ENCODE peak calls at places on chromosomes 4 and X, in eight cellular contexts. A is left ventricle myocardium inferior; V is A549; F is thoracic aorta; Z is CD8-positive, alpha-beta memory T cell; H is brain microvascular endothelial cell; S is naive thymus-derived CD4-positive, alpha-beta T cell; R is left lung. J is an unnamed sample.

GRCh38 chrX:10649286-10649685 is 28.9 kb upstream of the MID1 start:
- DNase-seq in A (no peak), V (no peak), F (no peak), Z (no peak), H (no peak), S (no peak), R (no peak), J (no peak)

GRCh38 chr4:40811886-40812857 is 62.4 kb downstream of the NSUN7 start:
- DNase-seq in A (no peak), V (no peak), F (no peak), Z (no peak), H (no peak), S (no peak), R (no peak), J (no peak)

GRCh38 chr4:73885570-73886230 is 16.5 kb downstream of the CXCL1 start:
- DNase-seq in A (no peak), V (peak), F (no peak), Z (no peak), H (no peak), S (no peak), R (no peak), J (no peak)

GRCh38 chrX:24153175-24153795 is 3.8 kb downstream of the ZFX start:
- DNase-seq in A (no peak), V (peak), F (no peak), Z (peak), H (no peak), S (no peak), R (no peak), J (no peak)

GRCh38 chrX:40448793-40449192 is 132.0 kb upstream of the ATP6AP2 start:
- DNase-seq in A (no peak), V (no peak), F (no peak), Z (no peak), H (no peak), S (no peak), R (no peak), J (no peak)

GRCh38 chr4:99722662-99723061 is 65.0 kb upstream of the C4orf54 start:
- DNase-seq in A (no peak), V (no peak), F (no peak), Z (no peak), H (no peak), S (no peak), R (no peak), J (no peak)

GRCh38 chr4:173418636-173419035 is 19.7 kb upstream of the SCRG1 start:
- DNase-seq in A (no peak), V (no peak), F (no peak), Z (no peak), H (no peak), S (no peak), R (no peak), J (no peak)

GRCh38 chr4:119111296-119111695 is 24.3 kb upstream of the MYOZ2 start:
- DNase-seq in A (no peak), V (no peak), F (no peak), Z (no peak), H (no peak), S (no peak), R (no peak), J (no peak)

GRCh38 chrX:69387559-69388487 is 116.3 kb upstream of the NALF2 start:
- DNase-seq in A (peak), V (peak), F (no peak), Z (peak), H (peak), S (no peak), R (peak), J (peak)

GRCh38 chr4:26197018-26197779 is 123.6 kb upstream of the RBPJ start:
- DNase-seq in A (no peak), V (peak), F (no peak), Z (peak), H (peak), S (no peak), R (no peak), J (no peak)

GRCh38 chr4:188444500-188444899 is 305.3 kb downstream of the TRIML1 start:
- DNase-seq in A (no peak), V (no peak), F (no peak), Z (no peak), H (no peak), S (no peak), R (no peak), J (no peak)
- H3K4me3 ChIP-seq in A (no peak), V (no peak), F (no peak), Z (no peak), H (no peak), S (no peak), R (no peak), J (no peak)

GRCh38 chr4:186946140-186946539 is 222.5 kb upstream of the FAT1 start:
- DNase-seq in A (no peak), V (no peak), F (no peak), Z (no peak), H (no peak), S (no peak), R (no peak), J (no peak)

GRCh38 chr4:186940476-186940875 is 216.8 kb upstream of the FAT1 start:
- DNase-seq in A (no peak), V (no peak), F (no peak), Z (no peak), H (no peak), S (no peak), R (no peak), J (no peak)

GRCh38 chr4:186943607-186943908 is 219.9 kb upstream of the FAT1 start:
- DNase-seq in A (no peak), V (no peak), F (no peak), Z (no peak), H (no peak), S (no peak), R (no peak), J (no peak)

GRCh38 chr4:186939766-186940165 is 216.1 kb upstream of the FAT1 start:
- DNase-seq in A (no peak), V (no peak), F (no peak), Z (no peak), H (no peak), S (no peak), R (no peak), J (no peak)

GRCh38 chr4:186942745-186943606 is 219.3 kb upstream of the FAT1 start:
- DNase-seq in A (no peak), V (no peak), F (no peak), Z (no peak), H (no peak), S (no peak), R (no peak), J (no peak)
- H3K27ac ChIP-seq in A (no peak), V (no peak), F (no peak), Z (no peak), H (no peak), S (no peak), R (no peak), J (no peak)

DNA sequence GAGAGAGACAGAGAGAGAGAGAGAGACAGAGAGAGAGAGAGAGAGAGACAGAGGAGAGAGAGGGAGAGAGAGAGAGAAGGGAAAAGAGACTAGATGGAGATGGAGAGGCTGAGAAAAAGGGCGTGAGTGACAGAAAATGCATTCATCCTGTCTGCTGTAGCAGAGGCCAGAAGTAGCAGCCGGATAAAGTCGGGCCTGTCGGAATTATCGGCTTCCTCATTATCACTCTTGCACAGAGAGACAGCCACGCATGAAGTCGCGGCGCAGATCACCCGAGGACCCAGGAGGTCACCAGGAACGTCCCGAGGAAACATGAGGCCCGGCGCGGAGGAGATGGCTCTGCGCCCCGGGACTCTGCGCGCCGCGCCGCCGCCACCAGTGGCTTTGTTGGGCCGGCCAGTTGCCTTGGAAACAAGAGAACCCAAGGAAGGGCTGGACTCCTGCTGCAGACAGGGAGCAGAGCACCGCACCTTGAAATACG is 603.8 kb downstream of the PACRGL start:
- DNase-seq in A (no peak), V (no peak), F (no peak), Z (no peak), H (no peak), S (no peak), R (no peak), J (no peak)
- H3K4me3 ChIP-seq in A (no peak), V (no peak), F (no peak), Z (no peak), H (peak), S (no peak), R (no peak), J (no peak)

GRCh38 chrX:47191331-47191730 is 2.3 kb upstream of the UBA1 start:
- DNase-seq in A (no peak), V (no peak), F (no peak), Z (peak), H (no peak), S (peak), R (no peak), J (peak)
- H3K27ac ChIP-seq in A (peak), V (peak), F (no peak), Z (peak), H (no peak), S (peak), R (peak), J (peak)

DNA sequence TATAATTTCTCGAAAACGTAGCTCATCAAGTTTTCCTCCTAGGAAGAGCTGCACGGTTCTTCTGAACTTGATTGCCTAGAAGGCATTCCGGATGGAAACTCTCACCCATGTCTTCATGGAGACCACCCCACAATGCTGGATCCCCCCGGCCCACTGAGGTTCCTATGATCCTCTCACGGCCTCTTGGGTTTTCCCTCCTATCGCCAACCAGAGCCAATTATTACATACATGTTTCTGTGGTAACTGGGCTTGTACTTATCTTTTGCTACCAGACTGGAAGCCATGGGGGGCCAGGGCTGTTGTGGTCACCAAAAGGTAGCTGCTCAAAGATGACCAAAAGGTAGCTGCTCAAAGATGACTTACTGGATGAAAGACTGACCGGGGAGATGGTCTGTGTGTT is 131.5 kb downstream of the AFAP1 start:
- DNase-seq in A (no peak), V (no peak), F (no peak), Z (no peak), H (no peak), S (no peak), R (no peak), J (no peak)
- H3K4me3 ChIP-seq in A (no peak), V (no peak), F (no peak), Z (no peak), H (no peak), S (no peak), R (no peak), J (no peak)

GRCh38 chr4:6716958-6717655 is 1.1 kb downstream of the BLOC1S4 start:
- DNase-seq in A (no peak), V (no peak), F (no peak), Z (no peak), H (no peak), S (no peak), R (no peak), J (no peak)
- H3K27ac ChIP-seq in A (peak), V (peak), F (peak), Z (peak), H (peak), S (peak), R (peak), J (no peak)

GRCh38 chrX:46876901-46877300 is 35.3 kb upstream of the JADE3 start:
- DNase-seq in A (no peak), V (no peak), F (no peak), Z (no peak), H (no peak), S (no peak), R (no peak), J (no peak)

GRCh38 chrX:46873746-46874145 is 36.9 kb downstream of the RP2 start:
- DNase-seq in A (no peak), V (no peak), F (no peak), Z (no peak), H (no peak), S (no peak), R (no peak), J (no peak)
- H3K4me3 ChIP-seq in A (no peak), V (no peak), F (no peak), Z (no peak), H (no peak), S (no peak), R (no peak), J (no peak)

J was measured in MM.1S.